ENCODE peak calls at places on chromosomes 16 and 17, in four cellular contexts. One of them, this sample, is unnamed.

GRCh38 chr17:65017375-65017774 is 39.2 kb downstream of the GNA13 start:
- DNase-seq in sigmoid colon: no peak
- DNase-seq in H1: no peak
- DNase-seq in AG09309: no peak
- DNase-seq in this sample: no peak

GRCh38 chr17:75723201-75723930 is 2.1 kb downstream of the ITGB4 start:
- DNase-seq in sigmoid colon: no peak
- DNase-seq in H1: no peak
- DNase-seq in AG09309: no peak
- DNase-seq in this sample: peak; percentile 36

GRCh38 chr16:23516366-23517137 is 6.3 kb upstream of the GGA2 start:
- DNase-seq in sigmoid colon: no peak
- DNase-seq in H1: no peak
- DNase-seq in AG09309: no peak
- DNase-seq in this sample: no peak

GRCh38 chr17:65886240-65886639 is 305.7 kb downstream of the CEP112 start:
- DNase-seq in sigmoid colon: no peak
- DNase-seq in H1: no peak
- DNase-seq in AG09309: peak; percentile 51
- DNase-seq in this sample: no peak

GRCh38 chr17:1147664-1148063 is 32.1 kb downstream of the ABR start:
- DNase-seq in sigmoid colon: no peak
- DNase-seq in H1: peak; percentile 60
- DNase-seq in AG09309: no peak
- DNase-seq in this sample: peak; percentile 42

GRCh38 chr17:15891348-15891747 is 53.6 kb upstream of the ADORA2B start:
- DNase-seq in sigmoid colon: no peak
- DNase-seq in H1: no peak
- DNase-seq in AG09309: no peak
- DNase-seq in this sample: no peak

GRCh38 chr17:64058547-64059115 is 38.2 kb upstream of the ICAM2 start:
- DNase-seq in sigmoid colon: no peak
- DNase-seq in H1: no peak
- DNase-seq in AG09309: no peak
- DNase-seq in this sample: no peak

GRCh38 chr17:73874008-73874407 is 229.8 kb upstream of the SDK2 start:
- DNase-seq in sigmoid colon: no peak
- DNase-seq in H1: no peak
- DNase-seq in AG09309: no peak
- DNase-seq in this sample: peak; percentile 16

GRCh38 chr17:10727192-10727591 is 2.6 kb downstream of the TMEM220 start:
- DNase-seq in sigmoid colon: no peak
- DNase-seq in H1: no peak
- DNase-seq in AG09309: no peak
- DNase-seq in this sample: no peak

GRCh38 chr16:81486555-81487061 is 42.0 kb downstream of the CMIP start:
- DNase-seq in sigmoid colon: no peak
- DNase-seq in H1: no peak
- DNase-seq in AG09309: peak; percentile 81
- DNase-seq in this sample: no peak

GRCh38 chr17:80526116-80526910 is 18.3 kb upstream of the RPTOR start:
- DNase-seq in sigmoid colon: no peak
- DNase-seq in H1: no peak
- DNase-seq in AG09309: no peak
- DNase-seq in this sample: no peak

GRCh38 chr17:15247891-15248529 is 17.1 kb downstream of the PMP22 start:
- DNase-seq in sigmoid colon: no peak
- DNase-seq in H1: no peak
- DNase-seq in AG09309: no peak
- DNase-seq in this sample: peak; percentile 7

GRCh38 chr16:87496101-87496801 is 3.4 kb upstream of the ZCCHC14 start:
- DNase-seq in sigmoid colon: no peak
- DNase-seq in H1: no peak
- DNase-seq in AG09309: no peak
- DNase-seq in this sample: no peak

GRCh38 chr16:2858245-2859025 is 465 bp upstream of the PRSS22 start:
- DNase-seq in sigmoid colon: no peak
- DNase-seq in H1: no peak
- DNase-seq in AG09309: no peak
- DNase-seq in this sample: peak; percentile 49

GRCh38 chr16:54174201-54174600 is 112.4 kb downstream of the IRX3 start:
- DNase-seq in sigmoid colon: no peak
- DNase-seq in H1: no peak
- DNase-seq in AG09309: no peak
- DNase-seq in this sample: no peak

GRCh38 chr16:80639636-80640035 is 98.8 kb downstream of the DYNLRB2 start:
- DNase-seq in sigmoid colon: no peak
- DNase-seq in H1: no peak
- DNase-seq in AG09309: no peak
- DNase-seq in this sample: no peak

GRCh38 chr17:73647331-73647730 is 3.1 kb upstream of the SDK2 start:
- DNase-seq in sigmoid colon: no peak
- DNase-seq in H1: no peak
- DNase-seq in AG09309: no peak
- DNase-seq in this sample: no peak

GRCh38 chr16:35431829-35432663 is 1972.6 kb downstream of the TP53TG3F start:
- DNase-seq in sigmoid colon: no peak
- DNase-seq in H1: no peak
- DNase-seq in AG09309: no peak
- DNase-seq in this sample: no peak

GRCh38 chr16:81018496-81018895 is 11.5 kb downstream of the CENPN start:
- DNase-seq in sigmoid colon: no peak
- DNase-seq in H1: no peak
- DNase-seq in AG09309: no peak
- DNase-seq in this sample: no peak

GRCh38 chr17:2779545-2779944 is 16.7 kb upstream of the RAP1GAP2 start:
- DNase-seq in sigmoid colon: no peak
- DNase-seq in H1: no peak
- DNase-seq in AG09309: no peak
- DNase-seq in this sample: no peak

GRCh38 chr17:77723909-77724875 is 234.3 kb upstream of the TNRC6C start:
- DNase-seq in sigmoid colon: no peak
- DNase-seq in H1: no peak
- DNase-seq in AG09309: no peak
- DNase-seq in this sample: no peak

GRCh38 chr17:16617481-16618060 is 36.1 kb downstream of the ZNF624 start:
- DNase-seq in sigmoid colon: no peak
- DNase-seq in H1: no peak
- DNase-seq in AG09309: no peak
- DNase-seq in this sample: no peak

GRCh38 chr17:59004338-59005111 is 102.2 kb downstream of the TRIM37 start:
- DNase-seq in sigmoid colon: no peak
- DNase-seq in H1: peak; percentile 10
- DNase-seq in AG09309: no peak
- DNase-seq in this sample: peak; percentile 29

GRCh38 chr17:59756236-59756818 is 48.9 kb downstream of the VMP1 start:
- DNase-seq in sigmoid colon: no peak
- DNase-seq in H1: no peak
- DNase-seq in AG09309: peak; percentile 88
- DNase-seq in this sample: peak; percentile 91

GRCh38 chr17:79203016-79203415 is 128.4 kb downstream of the ENGASE start:
- DNase-seq in sigmoid colon: no peak
- DNase-seq in H1: no peak
- DNase-seq in AG09309: no peak
- DNase-seq in this sample: no peak

GRCh38 chr16:80500116-80500859 is 40.5 kb upstream of the DYNLRB2 start:
- DNase-seq in sigmoid colon: no peak
- DNase-seq in H1: no peak
- DNase-seq in AG09309: no peak
- DNase-seq in this sample: no peak

GRCh38 chr17:79280822-79281572 is 206.4 kb downstream of the ENGASE start:
- DNase-seq in sigmoid colon: no peak
- DNase-seq in H1: no peak
- DNase-seq in AG09309: no peak
- DNase-seq in this sample: no peak

GRCh38 chr17:45172541-45173286 is 11.0 kb downstream of the HEXIM2 start:
- DNase-seq in sigmoid colon: peak; percentile 89
- DNase-seq in H1: no peak
- DNase-seq in AG09309: no peak
- DNase-seq in this sample: peak; percentile 94

GRCh38 chr16:84016477-84016876 is 26.1 kb downstream of the SLC38A8 start:
- DNase-seq in sigmoid colon: no peak
- DNase-seq in H1: no peak
- DNase-seq in AG09309: no peak
- DNase-seq in this sample: no peak

GRCh38 chr16:87363771-87364476 is 19.7 kb downstream of the FBXO31 start:
- DNase-seq in sigmoid colon: peak; percentile 91
- DNase-seq in H1: no peak
- DNase-seq in AG09309: no peak
- DNase-seq in this sample: no peak

GRCh38 chr16:27520982-27521673 is 28.6 kb downstream of the GTF3C1 start:
- DNase-seq in sigmoid colon: peak; percentile 74
- DNase-seq in H1: no peak
- DNase-seq in AG09309: no peak
- DNase-seq in this sample: peak; percentile 2

GRCh38 chr16:23351360-23351759 is 49.3 kb downstream of the SCNN1B start:
- DNase-seq in sigmoid colon: peak; percentile 37
- DNase-seq in H1: no peak
- DNase-seq in AG09309: no peak
- DNase-seq in this sample: no peak

GRCh38 chr17:72476575-72476986 is 355.8 kb downstream of the SOX9 start:
- DNase-seq in sigmoid colon: no peak
- DNase-seq in H1: peak; percentile 86
- DNase-seq in AG09309: no peak
- DNase-seq in this sample: no peak

GRCh38 chr16:49575352-49576172 is 202.0 kb downstream of the C16orf78 start:
- DNase-seq in sigmoid colon: no peak
- DNase-seq in H1: no peak
- DNase-seq in AG09309: no peak
- DNase-seq in this sample: no peak

GRCh38 chr16:64092284-64092683 is 1029.6 kb downstream of the CDH11 start:
- DNase-seq in sigmoid colon: no peak
- DNase-seq in H1: no peak
- DNase-seq in AG09309: peak; percentile 28
- DNase-seq in this sample: peak; percentile 89

GRCh38 chr17:42248351-42249179 is 27.6 kb downstream of the STAT5B start:
- DNase-seq in sigmoid colon: peak; percentile 95
- DNase-seq in H1: no peak
- DNase-seq in AG09309: peak; percentile 67
- DNase-seq in this sample: no peak

DNA sequence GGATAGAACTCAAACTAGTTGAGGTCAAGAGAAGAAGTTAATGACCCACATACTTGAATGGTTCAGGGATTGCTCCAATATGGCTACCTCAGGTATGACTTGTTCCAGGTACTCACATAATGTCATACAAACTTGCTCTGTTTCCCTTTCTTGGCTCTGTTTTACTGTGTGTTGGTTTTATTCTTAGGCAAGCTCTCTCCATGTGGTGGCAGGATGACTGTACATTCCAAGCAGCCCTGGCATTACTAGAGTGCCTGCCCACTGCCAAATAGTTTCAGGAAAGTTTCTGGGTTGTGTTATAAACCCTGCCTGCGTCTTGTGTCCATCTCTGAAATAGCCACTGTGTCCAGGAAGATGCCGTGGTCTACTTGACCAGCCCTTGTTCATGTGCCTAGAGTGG is 476.8 kb downstream of the SHISA9 start:
- DNase-seq in sigmoid colon: no peak
- DNase-seq in H1: no peak
- DNase-seq in AG09309: no peak
- DNase-seq in this sample: peak; percentile 33
- TF ChIP-seq CTCF in sigmoid colon: no peak
- TF ChIP-seq CTCF in H1: no peak
- TF ChIP-seq CTCF in AG09309: no peak
- TF ChIP-seq CTCF in this sample: no peak

DNA sequence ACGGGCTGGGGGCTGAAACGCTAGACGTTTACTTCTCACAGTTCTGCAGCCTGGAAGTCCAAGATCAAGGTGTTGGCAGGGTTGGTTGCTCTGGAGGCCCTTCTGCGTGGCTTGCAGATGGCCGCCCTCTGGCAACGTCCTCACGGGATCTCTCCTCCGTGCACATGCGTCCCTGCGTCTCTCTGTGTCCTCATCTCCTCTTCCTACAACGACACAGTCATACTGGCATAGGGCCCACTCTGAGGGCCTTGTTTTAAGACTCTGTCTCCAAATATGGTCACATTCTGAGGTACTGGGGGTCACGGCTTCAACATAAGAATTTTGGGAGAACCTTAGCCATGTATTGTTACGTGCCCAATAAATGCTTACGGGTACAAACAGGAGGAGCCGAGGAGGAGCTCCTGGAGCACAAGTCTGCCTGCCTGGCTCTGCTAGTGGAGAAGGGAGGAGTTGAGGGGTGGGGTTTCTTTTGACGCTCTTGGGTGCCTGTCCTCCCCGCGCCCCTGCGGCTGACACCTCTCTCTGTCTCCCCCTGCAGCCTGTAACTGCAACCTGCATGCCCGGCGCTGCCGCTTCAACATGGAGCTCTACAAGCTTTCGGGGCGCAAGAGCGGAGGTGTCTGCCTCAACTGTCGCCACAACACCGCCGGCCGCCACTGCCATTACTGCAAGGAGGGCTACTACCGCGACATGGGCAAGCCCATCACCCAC is 141.1 kb downstream of the NTN1 start:
- DNase-seq in sigmoid colon: no peak
- DNase-seq in H1: peak; percentile 51
- DNase-seq in AG09309: no peak
- DNase-seq in this sample: no peak
- TF ChIP-seq CTCF in sigmoid colon: no peak
- TF ChIP-seq CTCF in H1: peak; percentile 80
- TF ChIP-seq CTCF in AG09309: no peak
- TF ChIP-seq CTCF in this sample: no peak

GRCh38 chr16:47196457-47196856 is 52.7 kb upstream of the NETO2 start:
- DNase-seq in sigmoid colon: no peak
- DNase-seq in H1: no peak
- DNase-seq in AG09309: no peak
- DNase-seq in this sample: no peak
- TF ChIP-seq CTCF in sigmoid colon: no peak
- TF ChIP-seq CTCF in H1: no peak
- TF ChIP-seq CTCF in AG09309: no peak
- TF ChIP-seq CTCF in this sample: no peak

GRCh38 chr17:48139948-48140347 is 32.4 kb downstream of the SNX11 start:
- DNase-seq in sigmoid colon: no peak
- DNase-seq in H1: no peak
- DNase-seq in AG09309: no peak
- DNase-seq in this sample: no peak

GRCh38 chr17:48149174-48150106 is 41.9 kb downstream of the SNX11 start:
- DNase-seq in sigmoid colon: no peak
- DNase-seq in H1: no peak
- DNase-seq in AG09309: no peak
- DNase-seq in this sample: no peak

GRCh38 chr17:48148029-48148759 is 40.6 kb downstream of the SNX11 start:
- DNase-seq in sigmoid colon: no peak
- DNase-seq in H1: no peak
- DNase-seq in AG09309: no peak
- DNase-seq in this sample: no peak

GRCh38 chr17:48144976-48145798 is 37.6 kb downstream of the SNX11 start:
- DNase-seq in sigmoid colon: no peak
- DNase-seq in H1: no peak
- DNase-seq in AG09309: no peak
- DNase-seq in this sample: no peak

DNA sequence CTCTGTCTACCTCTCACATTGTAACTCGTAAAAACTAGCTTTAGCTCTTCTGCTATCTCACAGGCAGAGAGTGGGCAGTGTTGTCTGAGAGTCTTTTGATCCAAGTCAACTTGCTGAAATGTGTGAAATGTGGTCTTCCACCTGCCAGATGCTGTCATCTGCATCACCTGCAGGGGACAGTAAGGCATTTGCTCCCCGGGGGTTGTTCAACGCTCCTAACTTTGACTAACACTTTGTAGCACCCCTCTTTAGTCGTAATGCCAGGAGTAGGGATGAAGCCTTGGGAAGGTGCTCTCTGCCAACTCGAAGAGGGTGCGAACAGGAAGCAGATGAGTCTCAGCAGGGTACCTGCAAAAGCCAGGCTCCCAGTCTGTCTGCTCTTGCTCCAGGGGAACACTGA is 36.1 kb downstream of the SNX11 start:
- DNase-seq in sigmoid colon: no peak
- DNase-seq in H1: no peak
- DNase-seq in AG09309: no peak
- DNase-seq in this sample: no peak
- TF ChIP-seq CTCF in sigmoid colon: no peak
- TF ChIP-seq CTCF in H1: peak; percentile 36
- TF ChIP-seq CTCF in AG09309: no peak
- TF ChIP-seq CTCF in this sample: no peak

This sample was measured in foreskin keratinocyte.